ENCODE peak calls at places on chromosomes 11 and 22, in nine cellular contexts. One of them, this sample, is unnamed.

GRCh38 chr11:66852466-66853241 is 4.2 kb upstream of the LRFN4 start:
- DNase-seq in T-helper 2 cell: no peak
- DNase-seq in ureter: no peak
- DNase-seq in fibroblast of lung: no peak
- DNase-seq in left colon: peak
- DNase-seq in LNCaP clone FGC: no peak
- DNase-seq in activated CD4-positive, alpha-beta T cell treated with anti-CD3 and anti-CD28 coated beads for 36 hours: no peak
- DNase-seq in endothelial cell: no peak
- DNase-seq in NCI-H2171: no peak
- DNase-seq in this sample: no peak

GRCh38 chr11:35761887-35762286 is 99.3 kb downstream of the TRIM44 start:
- DNase-seq in T-helper 2 cell: no peak
- DNase-seq in LNCaP clone FGC: no peak
- DNase-seq in ureter: no peak
- DNase-seq in activated CD4-positive, alpha-beta T cell treated with anti-CD3 and anti-CD28 coated beads for 36 hours: no peak
- DNase-seq in endothelial cell: no peak
- DNase-seq in NCI-H2171: no peak
- DNase-seq in left colon: no peak
- DNase-seq in fibroblast of lung: no peak
- DNase-seq in this sample: no peak

GRCh38 chr11:47403571-47403970 is 4.8 kb upstream of the SLC39A13 start:
- DNase-seq in endothelial cell: no peak
- DNase-seq in ureter: no peak
- DNase-seq in left colon: no peak
- DNase-seq in fibroblast of lung: no peak
- DNase-seq in NCI-H2171: no peak
- DNase-seq in activated CD4-positive, alpha-beta T cell treated with anti-CD3 and anti-CD28 coated beads for 36 hours: no peak
- DNase-seq in LNCaP clone FGC: no peak
- DNase-seq in T-helper 2 cell: no peak
- DNase-seq in this sample: no peak

GRCh38 chr11:62105611-62106245 is 18.1 kb upstream of the INCENP start:
- DNase-seq in activated CD4-positive, alpha-beta T cell treated with anti-CD3 and anti-CD28 coated beads for 36 hours: no peak
- DNase-seq in ureter: no peak
- DNase-seq in LNCaP clone FGC: no peak
- DNase-seq in left colon: no peak
- DNase-seq in fibroblast of lung: peak
- DNase-seq in endothelial cell: no peak
- DNase-seq in NCI-H2171: no peak
- DNase-seq in T-helper 2 cell: no peak
- DNase-seq in this sample: no peak

GRCh38 chr11:60788401-60789110 is 3.4 kb downstream of the MS4A10 start:
- DNase-seq in endothelial cell: no peak
- DNase-seq in NCI-H2171: peak
- DNase-seq in activated CD4-positive, alpha-beta T cell treated with anti-CD3 and anti-CD28 coated beads for 36 hours: no peak
- DNase-seq in fibroblast of lung: no peak
- DNase-seq in T-helper 2 cell: no peak
- DNase-seq in LNCaP clone FGC: no peak
- DNase-seq in ureter: no peak
- DNase-seq in left colon: no peak
- DNase-seq in this sample: no peak

GRCh38 chr11:41065432-41065831 is 394.0 kb downstream of the LRRC4C start:
- DNase-seq in left colon: no peak
- DNase-seq in ureter: no peak
- DNase-seq in activated CD4-positive, alpha-beta T cell treated with anti-CD3 and anti-CD28 coated beads for 36 hours: no peak
- DNase-seq in fibroblast of lung: no peak
- DNase-seq in NCI-H2171: no peak
- DNase-seq in endothelial cell: no peak
- DNase-seq in LNCaP clone FGC: no peak
- DNase-seq in T-helper 2 cell: no peak
- DNase-seq in this sample: no peak

GRCh38 chr11:92168936-92169335 is 55.7 kb upstream of the FAT3 start:
- DNase-seq in LNCaP clone FGC: no peak
- DNase-seq in activated CD4-positive, alpha-beta T cell treated with anti-CD3 and anti-CD28 coated beads for 36 hours: no peak
- DNase-seq in left colon: no peak
- DNase-seq in NCI-H2171: no peak
- DNase-seq in fibroblast of lung: no peak
- DNase-seq in ureter: no peak
- DNase-seq in T-helper 2 cell: no peak
- DNase-seq in endothelial cell: no peak
- DNase-seq in this sample: no peak

GRCh38 chr22:42805016-42805997 is 51.8 kb downstream of the ARFGAP3 start:
- DNase-seq in activated CD4-positive, alpha-beta T cell treated with anti-CD3 and anti-CD28 coated beads for 36 hours: no peak
- DNase-seq in ureter: peak
- DNase-seq in LNCaP clone FGC: peak
- DNase-seq in T-helper 2 cell: no peak
- DNase-seq in endothelial cell: no peak
- DNase-seq in NCI-H2171: no peak
- DNase-seq in left colon: no peak
- DNase-seq in fibroblast of lung: no peak
- DNase-seq in this sample: no peak

GRCh38 chr11:60869451-60869825 is 2.1 kb downstream of the ZP1 start:
- DNase-seq in left colon: peak
- DNase-seq in activated CD4-positive, alpha-beta T cell treated with anti-CD3 and anti-CD28 coated beads for 36 hours: no peak
- DNase-seq in NCI-H2171: no peak
- DNase-seq in fibroblast of lung: no peak
- DNase-seq in ureter: no peak
- DNase-seq in LNCaP clone FGC: no peak
- DNase-seq in T-helper 2 cell: no peak
- DNase-seq in endothelial cell: no peak
- DNase-seq in this sample: no peak

GRCh38 chr11:66268953-66269906 is 791 bp downstream of the RAB1B start:
- DNase-seq in fibroblast of lung: peak
- DNase-seq in endothelial cell: no peak
- DNase-seq in NCI-H2171: no peak
- DNase-seq in LNCaP clone FGC: no peak
- DNase-seq in left colon: peak
- DNase-seq in activated CD4-positive, alpha-beta T cell treated with anti-CD3 and anti-CD28 coated beads for 36 hours: peak
- DNase-seq in ureter: no peak
- DNase-seq in T-helper 2 cell: no peak
- DNase-seq in this sample: peak

GRCh38 chr22:19419086-19419463 is 12.5 kb downstream of the HIRA start:
- DNase-seq in T-helper 2 cell: no peak
- DNase-seq in activated CD4-positive, alpha-beta T cell treated with anti-CD3 and anti-CD28 coated beads for 36 hours: no peak
- DNase-seq in ureter: no peak
- DNase-seq in LNCaP clone FGC: no peak
- DNase-seq in left colon: no peak
- DNase-seq in NCI-H2171: no peak
- DNase-seq in fibroblast of lung: no peak
- DNase-seq in endothelial cell: no peak
- DNase-seq in this sample: no peak

GRCh38 chr11:2215230-2215560 is 43.6 kb upstream of the TH start:
- DNase-seq in left colon: no peak
- DNase-seq in activated CD4-positive, alpha-beta T cell treated with anti-CD3 and anti-CD28 coated beads for 36 hours: no peak
- DNase-seq in ureter: no peak
- DNase-seq in NCI-H2171: no peak
- DNase-seq in fibroblast of lung: no peak
- DNase-seq in LNCaP clone FGC: no peak
- DNase-seq in T-helper 2 cell: no peak
- DNase-seq in endothelial cell: no peak
- DNase-seq in this sample: no peak

GRCh38 chr11:62419560-62420342 is 918 bp downstream of the SCGB1A1 start:
- DNase-seq in endothelial cell: no peak
- DNase-seq in activated CD4-positive, alpha-beta T cell treated with anti-CD3 and anti-CD28 coated beads for 36 hours: no peak
- DNase-seq in fibroblast of lung: peak
- DNase-seq in T-helper 2 cell: no peak
- DNase-seq in left colon: no peak
- DNase-seq in LNCaP clone FGC: no peak
- DNase-seq in ureter: no peak
- DNase-seq in NCI-H2171: no peak
- DNase-seq in this sample: no peak

GRCh38 chr11:17578296-17578695 is 31.2 kb downstream of the OTOG start:
- DNase-seq in ureter: no peak
- DNase-seq in left colon: no peak
- DNase-seq in activated CD4-positive, alpha-beta T cell treated with anti-CD3 and anti-CD28 coated beads for 36 hours: no peak
- DNase-seq in fibroblast of lung: no peak
- DNase-seq in NCI-H2171: no peak
- DNase-seq in T-helper 2 cell: no peak
- DNase-seq in LNCaP clone FGC: no peak
- DNase-seq in endothelial cell: no peak
- DNase-seq in this sample: peak